ENCODE peak calls at places on chromosomes 16 and 17, in four cellular contexts. X, Q, U and A are unnamed samples.

GRCh38 chr16:84982434-84982833 is 28.9 kb downstream of the ZDHHC7 start:
- DNase-seq in X (peak), Q (no peak), U (no peak), A (no peak)

GRCh38 chr16:57537596-57538234 is 1.3 kb upstream of the CCDC102A start:
- DNase-seq in X (no peak), Q (no peak), U (no peak), A (no peak)

GRCh38 chr17:75430159-75430748 is 24.8 kb upstream of the GRB2 start:
- DNase-seq in X (no peak), Q (no peak), U (peak), A (peak)

GRCh38 chr17:69326302-69327059 is 452 bp downstream of the ABCA5 start:
- DNase-seq in X (peak), Q (no peak), U (peak), A (peak)

GRCh38 chr17:46044286-46044928 is 45.4 kb downstream of the STH start:
- DNase-seq in X (peak), Q (no peak), U (peak), A (peak)

GRCh38 chr17:40284085-40284713 is 3.5 kb upstream of the CDC6 start:
- DNase-seq in X (no peak), Q (no peak), U (no peak), A (peak)

GRCh38 chr16:88312732-88313131 is 70.0 kb upstream of the ZNF469 start:
- DNase-seq in X (no peak), Q (no peak), U (peak), A (no peak)

GRCh38 chr17:37220609-37220953 is 155.2 kb upstream of the C17orf78 start:
- DNase-seq in X (peak), Q (no peak), U (no peak), A (peak)

GRCh38 chr17:55728361-55728760 is 5.7 kb upstream of the TMEM100 start:
- DNase-seq in X (no peak), Q (no peak), U (no peak), A (no peak)

DNA sequence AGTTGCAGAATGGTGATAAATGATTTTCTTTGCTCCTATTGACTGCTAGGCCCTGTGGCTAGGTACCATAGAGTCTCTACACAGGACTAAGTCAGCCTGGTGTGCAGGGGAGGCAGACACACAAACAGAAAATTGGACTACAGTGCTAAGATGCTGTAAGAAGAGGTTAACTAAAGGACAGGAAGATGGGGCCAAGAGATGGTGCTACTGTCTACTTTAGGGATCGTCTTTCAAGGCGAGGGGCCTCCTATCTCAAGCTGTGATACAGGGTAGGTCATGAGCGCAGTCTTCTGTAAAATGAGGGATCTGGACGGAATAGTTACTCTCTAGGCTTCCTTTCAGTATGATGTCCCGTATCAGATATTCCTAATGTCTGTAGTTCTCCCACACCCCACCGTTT is 817 bp downstream of the NME1 start:
- DNase-seq in X (peak), Q (no peak), U (no peak), A (no peak)
- TF ChIP-seq USF2 in X (no peak), Q (no peak), U (no peak), A (no peak)

DNA sequence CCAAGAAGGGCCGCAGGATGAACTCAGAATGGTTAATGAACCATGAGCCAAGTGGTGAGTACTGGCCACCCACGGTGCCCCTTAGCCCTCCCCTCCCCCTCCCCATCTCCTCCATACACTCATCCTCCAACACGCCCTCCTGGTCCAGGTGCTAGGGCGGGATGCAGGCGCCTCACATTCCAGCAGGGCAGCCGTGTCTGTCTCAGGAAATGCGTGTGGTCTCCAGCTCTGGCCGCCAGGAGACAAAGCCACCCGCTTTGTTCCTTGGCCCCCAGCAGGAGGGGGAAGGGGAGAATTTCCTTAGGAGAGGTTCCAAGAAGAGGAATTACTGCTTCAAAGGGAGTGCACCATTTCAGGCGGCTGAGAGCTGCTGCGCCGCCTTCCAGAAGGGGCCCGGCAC is 29.8 kb upstream of the RMI2 start:
- DNase-seq in X (no peak), Q (no peak), U (no peak), A (peak)
- TF ChIP-seq EP300 in X (no peak), Q (no peak), U (no peak), A (no peak)

GRCh38 chr17:30554839-30555751 is 77.9 kb downstream of the GOSR1 start:
- DNase-seq in X (peak), Q (no peak), U (peak), A (peak)
- TF ChIP-seq CHD4 in X (no peak), Q (no peak), U (no peak), A (no peak)

DNA sequence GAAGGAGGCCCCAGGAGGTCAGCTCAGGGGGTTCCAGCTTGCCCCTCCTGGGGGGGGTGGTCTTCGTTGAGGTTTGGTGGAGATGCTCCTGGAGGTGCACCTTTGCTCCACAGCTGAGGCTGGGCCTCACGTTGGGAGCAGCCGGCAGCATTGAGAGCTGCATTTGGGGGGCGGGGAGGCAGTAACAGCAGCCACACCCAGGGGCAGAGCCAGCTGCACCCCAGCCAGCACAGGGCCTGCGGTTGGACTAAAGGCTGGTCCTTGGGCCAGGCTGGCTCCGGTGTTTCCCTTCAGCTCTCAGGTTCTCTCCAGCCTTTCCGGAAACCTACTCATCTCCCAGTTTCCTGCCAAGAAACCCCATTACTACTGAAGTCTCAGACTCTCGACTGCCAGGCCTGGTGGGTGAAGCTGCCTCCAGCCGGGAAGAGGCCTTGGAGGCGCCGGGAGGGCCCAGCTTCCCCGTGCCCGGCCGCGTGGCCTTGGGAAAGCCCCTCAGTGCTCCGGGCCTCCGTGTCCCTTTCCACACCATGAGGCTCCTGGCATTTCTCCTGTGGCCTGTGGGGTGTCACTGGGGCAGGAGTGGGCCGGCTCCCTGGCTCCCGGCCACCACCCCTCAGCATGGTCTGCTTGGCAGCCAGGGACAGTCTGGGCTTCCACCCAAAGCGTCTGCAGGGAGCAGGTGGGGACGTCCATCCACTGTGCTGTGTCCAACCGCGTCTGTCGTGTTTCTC is 14.0 kb upstream of the BAIAP2 start:
- DNase-seq in X (peak), Q (no peak), U (no peak), A (no peak)
- TF ChIP-seq USF2 in X (no peak), Q (no peak), U (no peak), A (no peak)

DNA sequence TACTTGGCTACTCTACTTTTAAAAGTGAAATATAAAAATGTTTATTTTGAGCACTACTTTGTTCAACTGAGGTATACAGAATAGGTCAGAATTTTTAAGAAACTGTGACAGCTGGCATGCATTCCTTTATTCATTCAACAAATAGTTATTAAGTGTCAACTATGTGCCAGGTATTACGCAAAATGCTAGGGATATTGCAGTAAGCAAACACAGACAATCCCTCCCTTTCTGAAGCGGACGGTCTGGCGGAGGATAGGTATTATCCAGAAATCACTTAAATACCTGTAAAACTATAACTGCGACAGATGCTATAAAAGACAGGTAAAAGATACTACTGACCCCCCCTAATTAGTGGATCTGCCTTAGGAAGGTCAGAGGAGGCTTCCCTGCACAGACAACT is 26.1 kb downstream of the METTL16 start:
- DNase-seq in X (no peak), Q (no peak), U (peak), A (no peak)
- TF ChIP-seq EP300 in X (no peak), Q (no peak), U (no peak), A (no peak)

DNA sequence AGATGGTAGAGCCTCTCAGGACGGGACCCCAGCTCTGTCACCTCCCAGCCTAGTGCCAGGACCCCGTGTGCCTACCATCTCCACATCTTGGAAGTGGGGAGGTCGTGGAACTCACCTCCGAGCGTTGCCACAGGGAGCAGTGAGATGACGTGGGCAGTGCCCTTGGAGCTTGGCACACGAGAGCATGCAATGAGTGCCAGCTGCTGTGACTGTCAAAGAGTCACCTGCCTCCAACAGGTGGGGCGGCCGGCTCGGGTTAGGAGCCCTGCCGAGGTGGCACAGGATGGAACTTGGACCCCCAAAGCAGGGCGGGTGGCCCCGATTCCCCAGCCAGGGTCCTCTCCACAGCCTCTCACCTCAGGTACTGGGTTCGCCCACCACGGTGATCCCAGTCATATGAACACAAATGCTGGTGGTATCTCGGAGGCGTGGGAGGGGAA is 5.5 kb downstream of the VPS4A start:
- DNase-seq in X (no peak), Q (no peak), U (no peak), A (no peak)
- TF ChIP-seq CHD4 in X (no peak), Q (no peak), U (no peak), A (no peak)

GRCh38 chr16:22191966-22192260 is 14.2 kb upstream of the EEF2K start:
- DNase-seq in X (peak), Q (no peak), U (peak), A (no peak)
- TF ChIP-seq USF2 in X (no peak), Q (no peak), U (no peak), A (no peak)

DNA sequence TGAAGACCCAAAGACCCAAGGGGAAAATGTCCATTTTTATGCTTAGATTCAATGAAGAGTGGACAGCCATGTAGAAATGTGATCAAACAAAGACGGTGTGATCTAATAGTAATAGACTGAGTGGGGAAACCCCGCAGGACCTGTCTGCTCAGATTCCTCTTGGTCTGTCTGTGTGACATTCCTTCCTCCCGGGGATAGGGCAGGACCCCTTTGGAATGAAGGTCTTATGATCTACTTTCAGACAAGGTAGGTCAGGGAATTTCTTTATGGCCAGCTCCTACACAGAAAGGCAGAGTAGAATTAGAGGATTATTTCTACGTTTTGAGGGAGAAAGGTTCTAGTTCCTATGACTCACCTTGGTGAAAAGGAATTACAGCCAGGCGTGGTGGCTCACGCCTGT is 267.6 kb downstream of the STX8 start:
- DNase-seq in X (no peak), Q (no peak), U (no peak), A (no peak)
- TF ChIP-seq EP300 in X (no peak), Q (no peak), U (no peak), A (no peak)

DNA sequence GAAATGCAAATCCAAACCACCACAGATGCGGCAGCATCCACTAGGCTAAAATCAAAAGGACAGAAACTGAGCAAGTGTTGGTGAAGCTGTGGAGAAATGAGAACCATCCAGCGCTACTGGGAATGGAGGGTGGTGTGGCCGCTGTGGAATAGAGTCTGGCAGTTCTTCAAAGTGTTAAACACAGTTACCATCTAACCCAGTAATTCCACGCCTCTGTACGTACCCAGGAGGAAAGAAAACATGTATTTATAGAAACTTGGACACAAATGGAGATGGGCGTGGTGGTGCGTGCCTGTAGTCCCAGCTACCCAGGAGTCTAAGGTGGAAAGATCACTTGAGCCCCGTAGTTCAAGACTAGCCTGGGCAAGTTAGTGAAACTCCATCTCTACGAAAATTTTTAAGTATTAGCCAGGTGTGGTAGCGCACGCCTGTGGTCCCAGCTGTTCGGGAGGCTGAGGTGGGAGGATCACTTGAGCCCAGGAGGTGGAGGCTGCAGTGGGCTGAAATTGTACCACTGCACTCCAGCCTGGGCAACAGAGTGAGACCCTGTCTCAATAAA is 11.6 kb downstream of the SLC25A10 start:
- DNase-seq in X (no peak), Q (no peak), U (no peak), A (no peak)
- TF ChIP-seq CHD4 in X (no peak), Q (no peak), U (no peak), A (no peak)

GRCh38 chr17:59219370-59219769 is 941 bp upstream of the GDPD1 start:
- DNase-seq in X (no peak), Q (no peak), U (no peak), A (no peak)
- TF ChIP-seq USF2 in X (no peak), Q (no peak), U (no peak), A (no peak)